ENCODE peak calls at places on chromosomes 4 and X, in nine cellular contexts. C is neural progenitor cell, X is upper lobe of left lung, S is mucosa of descending colon, L is astrocyte, Z is pancreas, F is heart left ventricle, G is Panc1, M is GM06990. B is an unnamed sample. For H3K36me3, the result is how much of the 10 kb centered on the place peaks cover.

GRCh38 chrX:42754582-42754981 is 23.4 kb downstream of the PPP1R2C start:
- DNase-seq in G (no peak), C (no peak), F (no peak), S (no peak), Z (no peak), L (no peak), M (no peak), X (no peak), B (no peak)

GRCh38 chrX:48616575-48616974 is 19.3 kb downstream of the WDR13 start:
- DNase-seq in L (no peak), S (no peak), X (no peak), M (no peak), Z (no peak), F (no peak), C (no peak), G (no peak), B (no peak)

GRCh38 chr4:65566473-65566872 is 103.8 kb downstream of the EPHA5 start:
- DNase-seq in F (no peak), M (no peak), X (no peak), C (no peak), S (no peak), G (no peak), L (no peak), Z (no peak), B (no peak)

GRCh38 chr4:127870688-127871087 is 10.0 kb upstream of the PLK4 start:
- DNase-seq in F (peak), C (no peak), M (no peak), L (peak), G (no peak), X (no peak), Z (no peak), S (no peak), B (no peak)

GRCh38 chr4:41077628-41078027 is 136.7 kb downstream of the APBB2 start:
- DNase-seq in S (no peak), Z (no peak), X (no peak), M (no peak), F (no peak), G (no peak), C (no peak), L (no peak), B (no peak)

GRCh38 chr4:88533937-88534750 is 10.6 kb upstream of the PYURF start:
- DNase-seq in X (no peak), Z (no peak), S (no peak), C (no peak), M (no peak), F (no peak), L (peak), G (no peak), B (no peak)

GRCh38 chr4:30722092-30722915 is 2.1 kb downstream of the PCDH7 start:
- DNase-seq in L (no peak), F (peak), Z (peak), S (peak), X (peak), M (peak), C (peak), G (no peak), B (no peak)

GRCh38 chr4:67103001-67103737 is 442.1 kb downstream of the CENPC start:
- DNase-seq in C (peak), G (no peak), Z (no peak), S (no peak), X (no peak), L (no peak), F (no peak), M (no peak), B (no peak)

GRCh38 chr4:10205223-10205622 is 88.6 kb upstream of the WDR1 start:
- DNase-seq in C (no peak), G (no peak), S (no peak), F (no peak), X (no peak), M (no peak), L (no peak), Z (no peak), B (no peak)

GRCh38 chrX:26649534-26649933 is 433.6 kb downstream of the MAGEB5 start:
- DNase-seq in L (no peak), S (no peak), F (no peak), M (no peak), C (peak), Z (no peak), G (peak), X (no peak), B (no peak)

GRCh38 chr4:2469192-2469984 is 482 bp downstream of the RNF4 start:
- DNase-seq in G (no peak), L (no peak), X (peak), S (peak), C (peak), M (peak), F (peak), Z (peak), B (no peak)

GRCh38 chrX:13009256-13009655 is 34.3 kb downstream of the TMSB4X start:
- DNase-seq in M (no peak), G (no peak), S (peak), F (no peak), Z (peak), C (no peak), X (peak), L (no peak), B (no peak)

GRCh38 chr4:119238068-119238722 is 25.7 kb downstream of the USP53 start:
- DNase-seq in C (no peak), L (no peak), X (no peak), S (no peak), F (no peak), Z (no peak), G (no peak), M (peak), B (no peak)

GRCh38 chr4:67604029-67604381 is 45.5 kb downstream of the STAP1 start:
- DNase-seq in S (no peak), X (no peak), M (no peak), F (no peak), Z (no peak), L (no peak), G (no peak), C (no peak), B (no peak)

GRCh38 chr4:185645403-185645802 is 110.1 kb upstream of the PDLIM3 start:
- DNase-seq in G (no peak), X (no peak), M (no peak), L (no peak), S (no peak), F (no peak), Z (no peak), C (no peak), B (no peak)

GRCh38 chrX:153511784-153512500 is 5.5 kb upstream of the ATP2B3 start:
- DNase-seq in C (no peak), G (no peak), L (no peak), F (no peak), S (no peak), M (no peak), X (no peak), Z (no peak), B (no peak)

GRCh38 chrX:133594156-133594555 is 178.9 kb upstream of the GPC4 start:
- DNase-seq in S (no peak), C (no peak), L (peak), F (no peak), G (no peak), X (no peak), M (no peak), Z (no peak), B (no peak)

GRCh38 chr4:182886768-182887167 is 30.4 kb downstream of the DCTD start:
- DNase-seq in X (no peak), G (no peak), L (no peak), F (no peak), M (no peak), C (no peak), Z (no peak), S (no peak), B (no peak)

GRCh38 chr4:152342293-152342692 is 193.6 kb downstream of the FBXW7 start:
- DNase-seq in S (no peak), M (no peak), F (no peak), Z (no peak), C (no peak), L (peak), X (no peak), G (no peak), B (no peak)

GRCh38 chr4:186560647-186561046 is 5.3 kb upstream of the MTNR1A start:
- DNase-seq in Z (no peak), L (no peak), G (no peak), M (no peak), C (no peak), S (no peak), X (no peak), F (no peak), B (no peak)

GRCh38 chrX:15413101-15413500 is 28.9 kb upstream of the VEGFD start:
- DNase-seq in X (no peak), C (peak), Z (no peak), S (no peak), M (no peak), L (no peak), F (no peak), G (no peak), B (no peak)

GRCh38 chrX:69152398-69152797 is 12.9 kb downstream of the PJA1 start:
- DNase-seq in F (no peak), X (no peak), L (no peak), Z (peak), G (no peak), M (no peak), S (no peak), C (no peak), B (no peak)

GRCh38 chr4:114184901-114185300 is 205.5 kb upstream of the ARSJ start:
- DNase-seq in X (no peak), C (no peak), Z (no peak), F (no peak), L (no peak), G (no peak), M (no peak), S (no peak), B (no peak)

GRCh38 chr4:132071815-132072214 is 1077.3 kb upstream of the PCDH10 start:
- DNase-seq in C (no peak), X (no peak), G (no peak), L (peak), F (no peak), S (no peak), Z (no peak), M (no peak), B (no peak)

GRCh38 chr4:1939664-1940509 is 68.7 kb downstream of the NSD2 start:
- DNase-seq in L (peak), G (no peak), X (no peak), F (no peak), Z (no peak), C (no peak), S (no peak), M (no peak), B (no peak)

GRCh38 chr4:171813195-171813955 is at the start of gene GALNTL6:
- DNase-seq in M (peak), F (no peak), G (no peak), Z (no peak), S (no peak), X (peak), C (peak), L (peak), B (no peak)

GRCh38 chr4:89492476-89493110 is 185.0 kb upstream of the GPRIN3 start:
- DNase-seq in L (peak), F (no peak), M (no peak), Z (no peak), S (no peak), C (no peak), G (no peak), X (no peak), B (no peak)

GRCh38 chr4:4338632-4339031 is 48.3 kb upstream of the NSG1 start:
- DNase-seq in X (no peak), L (no peak), G (no peak), F (no peak), C (no peak), S (no peak), M (no peak), Z (no peak), B (no peak)

GRCh38 chrX:104195489-104196084 is 29.3 kb downstream of the FAM199X start:
- DNase-seq in F (no peak), M (peak), L (no peak), S (no peak), Z (no peak), X (no peak), C (peak), G (peak), B (no peak)

GRCh38 chrX:41209853-41210252 is 124.1 kb upstream of the DDX3X start:
- DNase-seq in C (no peak), X (no peak), G (no peak), F (no peak), L (no peak), M (no peak), S (no peak), Z (no peak), B (no peak)

GRCh38 chr4:71296945-71297344 is 41.9 kb upstream of the SLC4A4 start:
- DNase-seq in M (no peak), G (no peak), X (no peak), L (peak), Z (no peak), S (no peak), F (no peak), C (no peak), B (no peak)

GRCh38 chr4:90825849-90826248 is 698.7 kb downstream of the CCSER1 start:
- DNase-seq in X (no peak), S (no peak), Z (no peak), M (no peak), G (no peak), C (no peak), F (no peak), L (no peak), B (no peak)

GRCh38 chrX:100410083-100410590 is at the start of gene PCDH19:
- DNase-seq in M (no peak), Z (peak), F (peak), L (peak), S (no peak), C (peak), G (no peak), X (peak), B (no peak)

GRCh38 chr4:182843813-182844325 is 73.3 kb downstream of the DCTD start:
- DNase-seq in L (no peak), F (no peak), C (no peak), G (no peak), Z (no peak), X (no peak), M (no peak), S (no peak), B (no peak)

GRCh38 chrX:45633419-45633818 is 432.7 kb upstream of the DIPK2B start:
- DNase-seq in S (no peak), X (no peak), F (no peak), Z (no peak), M (no peak), L (no peak), C (no peak), G (no peak), B (no peak)

DNA sequence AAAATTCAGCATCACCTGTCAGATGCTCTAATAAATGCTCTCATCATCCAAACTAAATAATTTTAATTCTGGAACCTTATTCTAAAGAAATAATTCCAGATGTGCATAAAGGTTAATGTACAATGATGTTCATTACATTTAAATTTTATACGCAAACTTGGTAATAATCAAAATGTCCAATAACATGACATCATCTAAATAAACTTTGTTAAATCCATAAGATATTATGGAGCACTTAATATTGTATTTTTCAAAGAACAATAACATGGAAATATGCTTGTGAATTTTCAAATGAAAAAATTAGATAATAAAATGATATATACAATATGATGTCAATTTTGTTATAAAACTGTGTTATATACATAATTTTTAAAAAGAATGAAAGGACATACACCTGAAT is 92.1 kb upstream of the ZCCHC13 start:
- DNase-seq in M (no peak), C (no peak), L (no peak), S (no peak), X (no peak), Z (no peak), G (no peak), F (no peak), B (no peak)
- H3K36me3 ChIP-seq in M (under half), C (under half), L (under half), S (under half), X (under half), Z (under half), G (under half), F (under half), B (under half)

DNA sequence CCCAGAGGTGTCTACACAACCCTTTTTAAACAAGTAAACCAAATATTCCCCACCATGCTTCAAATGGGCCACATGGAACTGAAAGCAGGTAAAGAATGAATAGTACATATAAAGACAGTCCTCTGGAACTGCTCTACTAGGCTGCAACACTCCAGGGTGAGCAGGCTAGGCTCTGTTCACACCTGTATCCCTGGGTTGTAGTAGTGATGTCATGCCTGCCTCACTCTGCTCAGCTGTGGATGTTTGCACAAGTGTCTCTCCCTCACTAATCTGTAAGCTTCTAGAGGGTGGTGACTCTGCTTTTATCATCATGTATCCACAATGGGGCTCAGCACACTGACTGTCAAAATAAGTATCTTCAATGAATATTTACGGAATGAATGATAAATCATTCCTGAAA is 20.4 kb downstream of the LEF1 start:
- DNase-seq in X (no peak), M (no peak), S (no peak), L (no peak), C (no peak), G (no peak), Z (no peak), F (no peak), B (no peak)
- H3K36me3 ChIP-seq in X (under half), M (under half), S (under half), L (under half), C (under half), G (under half), Z (under half), F (under half), B (under half)

DNA sequence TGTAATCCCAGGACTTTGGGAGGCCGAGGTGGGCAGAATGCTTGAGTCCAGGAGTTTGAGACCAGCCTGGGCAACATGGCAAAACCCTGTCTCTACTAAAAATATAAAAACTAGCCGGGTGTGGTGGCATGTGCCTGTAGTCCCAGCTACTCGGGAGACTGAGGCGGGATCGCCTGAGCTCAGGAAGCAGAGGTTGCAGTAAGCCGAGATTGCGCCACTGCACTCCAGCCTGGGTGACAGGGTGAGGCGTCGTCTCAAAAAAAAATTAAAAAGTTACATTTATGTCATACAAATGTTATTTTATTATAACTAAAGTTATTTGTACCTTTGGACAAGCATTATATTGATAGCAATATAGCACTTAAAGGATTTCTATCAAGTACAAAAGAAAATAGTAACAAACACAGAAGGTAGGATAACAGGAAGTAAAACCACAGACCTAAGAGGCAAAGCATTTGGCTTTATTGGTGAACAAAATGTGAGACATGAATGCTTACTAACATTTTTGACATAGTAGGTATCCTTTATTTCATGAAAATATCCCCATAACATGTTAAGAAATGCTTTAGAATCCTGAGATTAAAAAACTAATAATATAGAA is 51.5 kb downstream of the TMEM165 start:
- DNase-seq in S (no peak), L (no peak), Z (no peak), C (no peak), X (no peak), M (no peak), F (no peak), G (no peak), B (no peak)
- H3K36me3 ChIP-seq in S (under half), L (under half), Z (under half), C (under half), X (half or more), M (under half), F (half or more), G (under half), B (under half)

GRCh38 chr4:6576932-6577331 is 1.9 kb downstream of the MAN2B2 start:
- DNase-seq in M (no peak), G (no peak), Z (no peak), X (no peak), S (no peak), F (no peak), C (no peak), L (no peak), B (no peak)
- H3K36me3 ChIP-seq in M (under half), G (under half), Z (under half), X (under half), S (under half), F (under half), C (under half), L (under half), B (under half)

GRCh38 chr4:5857199-5857598 is 35.7 kb downstream of the CRMP1 start:
- DNase-seq in G (no peak), X (no peak), Z (no peak), S (no peak), L (no peak), C (no peak), M (no peak), F (no peak), B (no peak)

GRCh38 chr4:5852806-5853205 is 40.1 kb downstream of the CRMP1 start:
- DNase-seq in Z (no peak), C (no peak), F (no peak), M (no peak), S (no peak), L (no peak), X (no peak), G (no peak), B (no peak)

GRCh38 chr4:5863461-5864113 is 29.3 kb downstream of the CRMP1 start:
- DNase-seq in X (no peak), L (peak), C (no peak), G (peak), F (no peak), M (no peak), Z (no peak), S (no peak), B (no peak)

DNA sequence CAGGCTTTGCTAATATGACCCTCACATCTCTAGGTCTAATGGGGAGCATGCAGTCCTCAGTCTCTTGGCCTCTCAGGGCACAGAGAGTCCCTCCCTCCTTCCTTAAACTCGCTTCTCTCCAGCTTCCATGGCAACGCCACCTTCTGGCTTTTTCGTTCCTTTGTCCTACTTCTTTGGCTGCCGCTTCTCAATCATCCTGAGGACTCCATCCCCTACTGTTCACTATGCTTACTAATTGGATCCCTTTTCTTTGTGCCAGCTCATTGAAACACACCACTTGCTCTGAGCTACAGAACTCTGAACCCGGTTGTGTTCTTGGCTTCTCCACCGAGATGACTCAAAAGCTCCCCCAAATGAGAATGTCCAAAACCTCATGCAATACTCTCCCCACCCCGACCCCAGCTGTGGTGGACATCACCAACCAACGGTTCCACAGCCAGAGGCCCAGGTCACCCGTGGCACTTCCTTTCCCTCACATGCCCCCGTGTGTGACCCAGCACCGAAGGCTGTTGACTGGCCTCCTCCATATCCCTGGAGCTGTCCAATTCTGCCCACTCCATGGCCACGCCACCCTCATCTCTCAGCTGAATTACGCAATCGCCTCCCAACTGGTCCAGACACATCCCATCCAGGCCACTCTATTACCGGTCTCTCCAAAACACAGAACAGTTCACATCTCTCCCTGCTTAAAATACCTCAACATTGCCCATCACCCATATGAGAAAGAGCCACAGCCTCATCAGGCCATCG is 34.7 kb downstream of the CRMP1 start:
- DNase-seq in S (no peak), L (no peak), G (no peak), M (no peak), C (peak), Z (no peak), F (no peak), X (no peak), B (no peak)
- H3K36me3 ChIP-seq in S (under half), L (under half), G (under half), M (under half), C (under half), Z (under half), F (under half), X (under half), B (under half)

GRCh38 chr4:145766273-145766672 is 86.3 kb downstream of the C4orf51 start:
- DNase-seq in G (no peak), S (no peak), F (no peak), C (no peak), L (no peak), X (no peak), M (no peak), Z (no peak), B (no peak)
- H3K36me3 ChIP-seq in G (under half), S (under half), F (under half), C (under half), L (under half), X (under half), M (under half), Z (under half), B (under half)